ENCODE peak calls at places on chromosomes 7 and 10, in six cellular contexts. X, Q, Z, A, V and F are unnamed samples.

GRCh38 chr7:78062214-78062613 is 263.6 kb downstream of the PHTF2 start:
- DNase-seq in X (no peak), A (no peak), Q (no peak), Z (no peak), V (no peak), F (no peak)

GRCh38 chr7:107047902-107048782 is 3.6 kb downstream of the PRKAR2B start:
- DNase-seq in V (no peak), Q (no peak), A (no peak), Z (peak), X (peak), F (no peak)

GRCh38 chr10:48634198-48634983 is 29.5 kb upstream of the ARHGAP22 start:
- DNase-seq in Q (peak), A (peak), X (peak), V (peak), Z (no peak), F (peak)

GRCh38 chr10:132443605-132443997 is 46.6 kb downstream of the PWWP2B start:
- DNase-seq in A (no peak), V (peak), Z (peak), X (peak), Q (no peak), F (peak)

GRCh38 chr7:156118246-156118645 is 306.0 kb upstream of the SHH start:
- DNase-seq in X (no peak), V (no peak), A (no peak), Q (no peak), Z (no peak), F (no peak)

GRCh38 chr7:91653257-91653656 is 227.2 kb downstream of the MTERF1 start:
- DNase-seq in Z (no peak), Q (no peak), V (no peak), A (no peak), X (no peak), F (no peak)

GRCh38 chr10:129645487-129645886 is 178.4 kb downstream of the MGMT start:
- DNase-seq in Z (no peak), A (no peak), X (no peak), Q (no peak), V (no peak), F (no peak)

GRCh38 chr7:12475362-12476063 is 71.8 kb upstream of the VWDE start:
- DNase-seq in Z (no peak), Q (no peak), V (peak), X (no peak), A (peak), F (no peak)

GRCh38 chr10:19816420-19817250 is at the start of gene PLXDC2:
- DNase-seq in Q (peak), V (peak), X (no peak), A (no peak), Z (peak), F (peak)

GRCh38 chr7:70646551-70647248 is 485.2 kb upstream of the GALNT17 start:
- DNase-seq in Z (no peak), Q (no peak), X (no peak), A (no peak), V (no peak), F (no peak)

GRCh38 chr7:1305873-1306272 is 73.2 kb downstream of the UNCX start:
- DNase-seq in Q (no peak), A (no peak), Z (no peak), X (no peak), V (no peak), F (no peak)

GRCh38 chr7:37493810-37494209 is 45.1 kb upstream of the ELMO1 start:
- DNase-seq in Q (no peak), V (no peak), X (no peak), A (no peak), Z (no peak), F (no peak)

GRCh38 chr7:139702811-139703467 is 74.9 kb downstream of the HIPK2 start:
- DNase-seq in V (no peak), Q (no peak), Z (no peak), X (no peak), A (no peak), F (no peak)

GRCh38 chr7:50393547-50394252 is 56.5 kb downstream of the FIGNL1 start:
- DNase-seq in X (no peak), Z (no peak), Q (no peak), V (no peak), A (no peak), F (no peak)

GRCh38 chr7:98228801-98229200 is 17.6 kb downstream of the BHLHA15 start:
- DNase-seq in V (no peak), Q (no peak), X (no peak), A (no peak), Z (no peak), F (no peak)

GRCh38 chr7:90713628-90714027 is 117.5 kb downstream of the CDK14 start:
- DNase-seq in X (no peak), Q (no peak), V (no peak), A (no peak), Z (no peak), F (no peak)

GRCh38 chr7:3140834-3141233 is 97.2 kb upstream of the CARD11 start:
- DNase-seq in Z (no peak), V (no peak), X (no peak), Q (no peak), A (no peak), F (no peak)

GRCh38 chr7:116122972-116123595 is 87.3 kb upstream of the TES start:
- DNase-seq in A (no peak), V (peak), Q (no peak), Z (peak), X (peak), F (no peak)

GRCh38 chr7:99036531-99037175 is 107.3 kb downstream of the SMURF1 start:
- DNase-seq in Q (no peak), V (peak), A (no peak), Z (peak), X (peak), F (no peak)

GRCh38 chr10:23391817-23392216 is 47.1 kb upstream of the OTUD1 start:
- DNase-seq in Q (no peak), V (no peak), X (no peak), Z (no peak), A (no peak), F (no peak)

GRCh38 chr7:139763330-139763729 is 14.5 kb downstream of the HIPK2 start:
- DNase-seq in Z (no peak), Q (no peak), X (no peak), V (no peak), A (no peak), F (no peak)

GRCh38 chr7:2817456-2817855 is 26.7 kb downstream of the GNA12 start:
- DNase-seq in X (no peak), V (no peak), A (no peak), Q (no peak), Z (no peak), F (no peak)

GRCh38 chr7:74010407-74010806 is 17.6 kb upstream of the ELN start:
- DNase-seq in A (peak), X (no peak), Z (no peak), V (no peak), Q (no peak), F (no peak)

GRCh38 chr10:119408969-119409371 is 133.5 kb downstream of the RGS10 start:
- DNase-seq in V (no peak), Z (no peak), Q (no peak), A (no peak), X (no peak), F (no peak)

GRCh38 chr7:157622408-157623221 is 285.8 kb downstream of the DNAJB6 start:
- DNase-seq in X (no peak), V (no peak), Z (no peak), Q (no peak), A (no peak), F (no peak)

GRCh38 chr10:13808556-13809391 is 222.0 kb downstream of the PRPF18 start:
- DNase-seq in A (no peak), X (no peak), Q (no peak), V (peak), Z (no peak), F (no peak)

GRCh38 chr10:60336901-60337630 is 52.6 kb downstream of the ANK3 start:
- DNase-seq in Q (no peak), Z (no peak), A (no peak), X (no peak), V (no peak), F (no peak)

GRCh38 chr7:128119036-128119435 is 87.8 kb upstream of the LRRC4 start:
- DNase-seq in X (no peak), V (no peak), Z (no peak), A (no peak), Q (peak), F (no peak)

GRCh38 chr10:794382-794956 is 105.0 kb upstream of the DIP2C start:
- DNase-seq in Z (peak), V (peak), Q (no peak), A (no peak), X (no peak), F (no peak)

GRCh38 chr10:49694466-49694865 is 15.0 kb downstream of the C10orf53 start:
- DNase-seq in V (no peak), X (no peak), A (no peak), Q (no peak), Z (no peak), F (no peak)